ENCODE peak calls at places on chromosomes 13 and 19, in nine cellular contexts. G is heart left ventricle; X is aorta; Z is AG10803; P is Ammon's horn; O is pancreas; W is stimulated activated CD4-positive, alpha-beta T cell treated with anti-CD3 and anti-CD28 coated beads, TNF-alpha, amount 100 ng/mL, for 1 hour; N is IMR-90; E is hepatocyte. U is an unnamed sample.

GRCh38 chr19:10514211-10515145 is 2.8 kb downstream of the S1PR5 start:
- DNase-seq in G (no peak), X (no peak), Z (no peak), P (no peak), O (peak), W (no peak), N (no peak), E (peak), U (no peak)

GRCh38 chr13:50474094-50474654 is 369.3 kb downstream of the DLEU7 start:
- DNase-seq in G (no peak), X (no peak), Z (no peak), P (no peak), O (no peak), W (no peak), N (no peak), E (no peak), U (no peak)

GRCh38 chr19:13872695-13873389 is 4.1 kb upstream of the NANOS3 start:
- DNase-seq in G (no peak), X (no peak), Z (no peak), P (no peak), O (peak), W (no peak), N (no peak), E (peak), U (no peak)

GRCh38 chr19:44003461-44004134 is 841 bp downstream of the ZNF230 start:
- DNase-seq in G (no peak), X (no peak), Z (no peak), P (no peak), O (no peak), W (no peak), N (no peak), E (peak), U (no peak)

GRCh38 chr13:47858042-47858677 is 142.9 kb downstream of the SUCLA2 start:
- DNase-seq in G (no peak), X (no peak), Z (no peak), P (no peak), O (no peak), W (no peak), N (no peak), E (no peak), U (no peak)

GRCh38 chr13:33040116-33040515 is 23.9 kb downstream of the KL start:
- DNase-seq in G (no peak), X (no peak), Z (no peak), P (no peak), O (no peak), W (no peak), N (no peak), E (no peak), U (no peak)

GRCh38 chr19:35270381-35270811 is 1.6 kb downstream of the USF2 start:
- DNase-seq in G (no peak), X (no peak), Z (no peak), P (no peak), O (peak), W (no peak), N (no peak), E (no peak), U (peak)

GRCh38 chr13:27622102-27622820 is 569 bp downstream of the POLR1D start:
- DNase-seq in G (no peak), X (no peak), Z (peak), P (no peak), O (no peak), W (no peak), N (peak), E (peak), U (no peak)

GRCh38 chr19:45444318-45445041 is 20.8 kb upstream of the ERCC1 start:
- DNase-seq in G (peak), X (peak), Z (peak), P (peak), O (peak), W (peak), N (peak), E (peak), U (peak)

GRCh38 chr13:105759467-105759866 is 776.0 kb downstream of the EFNB2 start:
- DNase-seq in G (no peak), X (no peak), Z (no peak), P (no peak), O (no peak), W (no peak), N (no peak), E (no peak), U (no peak)

GRCh38 chr13:75797256-75797655 is 161.1 kb downstream of the LMO7 start:
- DNase-seq in G (no peak), X (no peak), Z (peak), P (no peak), O (no peak), W (no peak), N (no peak), E (no peak), U (no peak)

GRCh38 chr13:44974056-44974798 is 15.0 kb downstream of the NUFIP1 start:
- DNase-seq in G (peak), X (peak), Z (peak), P (peak), O (no peak), W (no peak), N (peak), E (no peak), U (no peak)

GRCh38 chr13:109426690-109426990 is 359.7 kb downstream of the IRS2 start:
- DNase-seq in G (no peak), X (no peak), Z (no peak), P (no peak), O (no peak), W (no peak), N (no peak), E (no peak), U (no peak)

GRCh38 chr13:85501616-85502015 is 297.6 kb downstream of the SLITRK6 start:
- DNase-seq in G (no peak), X (no peak), Z (no peak), P (no peak), O (no peak), W (no peak), N (no peak), E (no peak), U (no peak)

GRCh38 chr19:47107201-47107952 is 6.2 kb downstream of the ZC3H4 start:
- DNase-seq in G (no peak), X (no peak), Z (no peak), P (no peak), O (no peak), W (no peak), N (peak), E (peak), U (no peak)

GRCh38 chr13:61466280-61466679 is 50.6 kb upstream of the PCDH20 start:
- DNase-seq in G (no peak), X (no peak), Z (no peak), P (no peak), O (no peak), W (no peak), N (no peak), E (no peak), U (no peak)

GRCh38 chr13:42600943-42601342 is 27.0 kb downstream of the TNFSF11 start:
- DNase-seq in G (no peak), X (no peak), Z (no peak), P (no peak), O (no peak), W (no peak), N (no peak), E (no peak), U (no peak)

GRCh38 chr19:1252818-1253513 is 4.6 kb downstream of the MIDN start:
- DNase-seq in G (peak), X (peak), Z (peak), P (peak), O (peak), W (no peak), N (peak), E (peak), U (peak)

GRCh38 chr19:335072-335471 is 9.5 kb downstream of the MIER2 start:
- DNase-seq in G (no peak), X (no peak), Z (no peak), P (no peak), O (no peak), W (no peak), N (no peak), E (no peak), U (no peak)

GRCh38 chr13:85528578-85529215 is 270.5 kb downstream of the SLITRK6 start:
- DNase-seq in G (no peak), X (no peak), Z (peak), P (peak), O (no peak), W (no peak), N (peak), E (no peak), U (no peak)

GRCh38 chr19:47491358-47492136 is 7.5 kb upstream of the KPTN start:
- DNase-seq in G (no peak), X (no peak), Z (no peak), P (no peak), O (peak), W (no peak), N (no peak), E (no peak), U (no peak)

GRCh38 chr13:72180253-72180952 is 313.4 kb upstream of the DACH1 start:
- DNase-seq in G (no peak), X (no peak), Z (peak), P (no peak), O (no peak), W (no peak), N (peak), E (no peak), U (no peak)

GRCh38 chr13:29810898-29811297 is 39.5 kb downstream of the UBL3 start:
- DNase-seq in G (no peak), X (no peak), Z (no peak), P (no peak), O (no peak), W (no peak), N (no peak), E (no peak), U (no peak)

GRCh38 chr19:30784850-30785459 is 412.8 kb downstream of the ZNF536 start:
- DNase-seq in G (peak), X (peak), Z (peak), P (peak), O (no peak), W (peak), N (peak), E (peak), U (peak)

GRCh38 chr13:95833713-95834112 is 156.8 kb downstream of the DNAJC3 start:
- DNase-seq in G (no peak), X (no peak), Z (peak), P (no peak), O (no peak), W (no peak), N (peak), E (no peak), U (no peak)

GRCh38 chr19:2273356-2274184 is 8.4 kb downstream of the PEAK3 start:
- DNase-seq in G (peak), X (peak), Z (peak), P (no peak), O (peak), W (peak), N (peak), E (peak), U (peak)

GRCh38 chr13:68428292-68428691 is 1198.2 kb upstream of the PCDH9 start:
- DNase-seq in G (no peak), X (no peak), Z (no peak), P (no peak), O (no peak), W (no peak), N (no peak), E (no peak), U (no peak)

GRCh38 chr13:48094404-48094780 is 512 bp downstream of the MED4 start:
- DNase-seq in G (no peak), X (no peak), Z (peak), P (no peak), O (no peak), W (no peak), N (no peak), E (no peak), U (no peak)

GRCh38 chr19:43639507-43640423 is at the start of gene CADM4:
- DNase-seq in G (peak), X (no peak), Z (no peak), P (peak), O (peak), W (peak), N (no peak), E (peak), U (peak)

GRCh38 chr13:98327326-98328314 is 150.6 kb upstream of the RNF113B start:
- DNase-seq in G (no peak), X (no peak), Z (peak), P (no peak), O (no peak), W (no peak), N (peak), E (peak), U (no peak)

GRCh38 chr13:66237411-66238062 is 992.6 kb downstream of the PCDH9 start:
- DNase-seq in G (no peak), X (no peak), Z (no peak), P (no peak), O (no peak), W (no peak), N (no peak), E (no peak), U (no peak)

GRCh38 chr13:94921181-94921580 is 208.8 kb upstream of the SOX21 start:
- DNase-seq in G (no peak), X (no peak), Z (no peak), P (no peak), O (no peak), W (no peak), N (no peak), E (no peak), U (no peak)